ENCODE peak calls at places on chromosomes 6 and 20, in ten cellular contexts. One of them, this sample, is unnamed.

GRCh38 chr6:168995526-168996100 is 258.0 kb downstream of the THBS2 start:
- DNase-seq in HEK293T: no peak
- DNase-seq in stimulated activated CD8-positive, alpha-beta memory T cell treated with anti-CD3 and anti-CD28 coated beads, Interleukin-4, amount 100 ng/mL, for 24 hours: no peak
- DNase-seq in HFFc6: no peak
- DNase-seq in left lung: no peak
- DNase-seq in BE2C: no peak
- DNase-seq in AG10803: no peak
- DNase-seq in IMR-90: no peak
- DNase-seq in GM04503: no peak
- DNase-seq in stimulated activated CD4-positive, alpha-beta T cell treated with anti-CD3 and anti-CD28 coated beads, Interleukin-4, amount 100 ng/mL, for 24 hours: no peak
- DNase-seq in this sample: no peak

GRCh38 chr6:90500458-90500857 is 86.4 kb downstream of the MAP3K7 start:
- DNase-seq in HEK293T: no peak
- DNase-seq in stimulated activated CD8-positive, alpha-beta memory T cell treated with anti-CD3 and anti-CD28 coated beads, Interleukin-4, amount 100 ng/mL, for 24 hours: no peak
- DNase-seq in HFFc6: no peak
- DNase-seq in left lung: no peak
- DNase-seq in BE2C: no peak
- DNase-seq in AG10803: no peak
- DNase-seq in IMR-90: no peak
- DNase-seq in GM04503: no peak
- DNase-seq in stimulated activated CD4-positive, alpha-beta T cell treated with anti-CD3 and anti-CD28 coated beads, Interleukin-4, amount 100 ng/mL, for 24 hours: no peak
- DNase-seq in this sample: no peak

GRCh38 chr6:12909828-12910227 is 193.3 kb downstream of the PHACTR1 start:
- DNase-seq in HEK293T: no peak
- DNase-seq in stimulated activated CD8-positive, alpha-beta memory T cell treated with anti-CD3 and anti-CD28 coated beads, Interleukin-4, amount 100 ng/mL, for 24 hours: no peak
- DNase-seq in HFFc6: no peak
- DNase-seq in left lung: no peak
- DNase-seq in BE2C: no peak
- DNase-seq in AG10803: no peak
- DNase-seq in IMR-90: no peak
- DNase-seq in GM04503: no peak
- DNase-seq in stimulated activated CD4-positive, alpha-beta T cell treated with anti-CD3 and anti-CD28 coated beads, Interleukin-4, amount 100 ng/mL, for 24 hours: no peak
- DNase-seq in this sample: no peak

GRCh38 chr6:53347921-53348435 is 772 bp downstream of the ELOVL5 start:
- DNase-seq in HEK293T: peak
- DNase-seq in stimulated activated CD8-positive, alpha-beta memory T cell treated with anti-CD3 and anti-CD28 coated beads, Interleukin-4, amount 100 ng/mL, for 24 hours: no peak
- DNase-seq in HFFc6: peak
- DNase-seq in left lung: peak
- DNase-seq in BE2C: peak
- DNase-seq in AG10803: peak
- DNase-seq in IMR-90: peak
- DNase-seq in GM04503: no peak
- DNase-seq in stimulated activated CD4-positive, alpha-beta T cell treated with anti-CD3 and anti-CD28 coated beads, Interleukin-4, amount 100 ng/mL, for 24 hours: peak
- DNase-seq in this sample: peak

GRCh38 chr6:33590531-33591198 is 10.6 kb upstream of the BAK1 start:
- DNase-seq in HEK293T: no peak
- DNase-seq in stimulated activated CD8-positive, alpha-beta memory T cell treated with anti-CD3 and anti-CD28 coated beads, Interleukin-4, amount 100 ng/mL, for 24 hours: no peak
- DNase-seq in HFFc6: peak
- DNase-seq in left lung: peak
- DNase-seq in BE2C: no peak
- DNase-seq in AG10803: peak
- DNase-seq in IMR-90: no peak
- DNase-seq in GM04503: no peak
- DNase-seq in stimulated activated CD4-positive, alpha-beta T cell treated with anti-CD3 and anti-CD28 coated beads, Interleukin-4, amount 100 ng/mL, for 24 hours: no peak
- DNase-seq in this sample: peak

GRCh38 chr20:44056010-44056698 is 130.8 kb downstream of the JPH2 start:
- DNase-seq in HEK293T: peak
- DNase-seq in stimulated activated CD8-positive, alpha-beta memory T cell treated with anti-CD3 and anti-CD28 coated beads, Interleukin-4, amount 100 ng/mL, for 24 hours: no peak
- DNase-seq in HFFc6: no peak
- DNase-seq in left lung: peak
- DNase-seq in BE2C: peak
- DNase-seq in AG10803: no peak
- DNase-seq in IMR-90: no peak
- DNase-seq in GM04503: no peak
- DNase-seq in stimulated activated CD4-positive, alpha-beta T cell treated with anti-CD3 and anti-CD28 coated beads, Interleukin-4, amount 100 ng/mL, for 24 hours: peak
- DNase-seq in this sample: peak

GRCh38 chr20:57664476-57664875 is 44.2 kb upstream of the ZBP1 start:
- DNase-seq in HEK293T: no peak
- DNase-seq in stimulated activated CD8-positive, alpha-beta memory T cell treated with anti-CD3 and anti-CD28 coated beads, Interleukin-4, amount 100 ng/mL, for 24 hours: no peak
- DNase-seq in HFFc6: no peak
- DNase-seq in left lung: no peak
- DNase-seq in BE2C: peak
- DNase-seq in AG10803: no peak
- DNase-seq in IMR-90: no peak
- DNase-seq in GM04503: no peak
- DNase-seq in stimulated activated CD4-positive, alpha-beta T cell treated with anti-CD3 and anti-CD28 coated beads, Interleukin-4, amount 100 ng/mL, for 24 hours: no peak
- DNase-seq in this sample: no peak

GRCh38 chr20:10673176-10673830 is 496 bp downstream of the JAG1 start:
- DNase-seq in HEK293T: peak
- DNase-seq in stimulated activated CD8-positive, alpha-beta memory T cell treated with anti-CD3 and anti-CD28 coated beads, Interleukin-4, amount 100 ng/mL, for 24 hours: no peak
- DNase-seq in HFFc6: peak
- DNase-seq in left lung: peak
- DNase-seq in BE2C: peak
- DNase-seq in AG10803: peak
- DNase-seq in IMR-90: no peak
- DNase-seq in GM04503: no peak
- DNase-seq in stimulated activated CD4-positive, alpha-beta T cell treated with anti-CD3 and anti-CD28 coated beads, Interleukin-4, amount 100 ng/mL, for 24 hours: no peak
- DNase-seq in this sample: no peak

GRCh38 chr6:82740066-82740465 is 325.6 kb downstream of the UBE3D start:
- DNase-seq in HEK293T: no peak
- DNase-seq in stimulated activated CD8-positive, alpha-beta memory T cell treated with anti-CD3 and anti-CD28 coated beads, Interleukin-4, amount 100 ng/mL, for 24 hours: no peak
- DNase-seq in HFFc6: no peak
- DNase-seq in left lung: no peak
- DNase-seq in BE2C: no peak
- DNase-seq in AG10803: no peak
- DNase-seq in IMR-90: no peak
- DNase-seq in GM04503: no peak
- DNase-seq in stimulated activated CD4-positive, alpha-beta T cell treated with anti-CD3 and anti-CD28 coated beads, Interleukin-4, amount 100 ng/mL, for 24 hours: no peak
- DNase-seq in this sample: no peak

GRCh38 chr6:155439376-155439775 is 16.3 kb downstream of the NOX3 start:
- DNase-seq in HEK293T: no peak
- DNase-seq in stimulated activated CD8-positive, alpha-beta memory T cell treated with anti-CD3 and anti-CD28 coated beads, Interleukin-4, amount 100 ng/mL, for 24 hours: no peak
- DNase-seq in HFFc6: no peak
- DNase-seq in left lung: no peak
- DNase-seq in BE2C: no peak
- DNase-seq in AG10803: no peak
- DNase-seq in IMR-90: no peak
- DNase-seq in GM04503: no peak
- DNase-seq in stimulated activated CD4-positive, alpha-beta T cell treated with anti-CD3 and anti-CD28 coated beads, Interleukin-4, amount 100 ng/mL, for 24 hours: no peak
- DNase-seq in this sample: no peak

GRCh38 chr6:113825776-113826175 is 31.4 kb upstream of the MARCKS start:
- DNase-seq in HEK293T: no peak
- DNase-seq in stimulated activated CD8-positive, alpha-beta memory T cell treated with anti-CD3 and anti-CD28 coated beads, Interleukin-4, amount 100 ng/mL, for 24 hours: no peak
- DNase-seq in HFFc6: peak
- DNase-seq in left lung: peak
- DNase-seq in BE2C: peak
- DNase-seq in AG10803: peak
- DNase-seq in IMR-90: peak
- DNase-seq in GM04503: peak
- DNase-seq in stimulated activated CD4-positive, alpha-beta T cell treated with anti-CD3 and anti-CD28 coated beads, Interleukin-4, amount 100 ng/mL, for 24 hours: no peak
- DNase-seq in this sample: peak

GRCh38 chr6:160120087-160120486 is 1.5 kb upstream of the SLC22A1 start:
- DNase-seq in HEK293T: no peak
- DNase-seq in stimulated activated CD8-positive, alpha-beta memory T cell treated with anti-CD3 and anti-CD28 coated beads, Interleukin-4, amount 100 ng/mL, for 24 hours: no peak
- DNase-seq in HFFc6: no peak
- DNase-seq in left lung: no peak
- DNase-seq in BE2C: no peak
- DNase-seq in AG10803: no peak
- DNase-seq in IMR-90: no peak
- DNase-seq in GM04503: no peak
- DNase-seq in stimulated activated CD4-positive, alpha-beta T cell treated with anti-CD3 and anti-CD28 coated beads, Interleukin-4, amount 100 ng/mL, for 24 hours: no peak
- DNase-seq in this sample: no peak

GRCh38 chr6:154165488-154165887 is 126.4 kb downstream of the OPRM1 start:
- DNase-seq in HEK293T: no peak
- DNase-seq in stimulated activated CD8-positive, alpha-beta memory T cell treated with anti-CD3 and anti-CD28 coated beads, Interleukin-4, amount 100 ng/mL, for 24 hours: no peak
- DNase-seq in HFFc6: no peak
- DNase-seq in left lung: no peak
- DNase-seq in BE2C: no peak
- DNase-seq in AG10803: no peak
- DNase-seq in IMR-90: no peak
- DNase-seq in GM04503: no peak
- DNase-seq in stimulated activated CD4-positive, alpha-beta T cell treated with anti-CD3 and anti-CD28 coated beads, Interleukin-4, amount 100 ng/mL, for 24 hours: no peak
- DNase-seq in this sample: no peak

GRCh38 chr6:52285174-52286068 is 879 bp upstream of the MCM3 start:
- DNase-seq in HEK293T: peak
- DNase-seq in stimulated activated CD8-positive, alpha-beta memory T cell treated with anti-CD3 and anti-CD28 coated beads, Interleukin-4, amount 100 ng/mL, for 24 hours: no peak
- DNase-seq in HFFc6: peak
- DNase-seq in left lung: no peak
- DNase-seq in BE2C: no peak
- DNase-seq in AG10803: peak
- DNase-seq in IMR-90: peak
- DNase-seq in GM04503: no peak
- DNase-seq in stimulated activated CD4-positive, alpha-beta T cell treated with anti-CD3 and anti-CD28 coated beads, Interleukin-4, amount 100 ng/mL, for 24 hours: no peak
- DNase-seq in this sample: no peak

GRCh38 chr20:10519361-10520048 is 84.4 kb downstream of the SLX4IP start:
- DNase-seq in HEK293T: no peak
- DNase-seq in stimulated activated CD8-positive, alpha-beta memory T cell treated with anti-CD3 and anti-CD28 coated beads, Interleukin-4, amount 100 ng/mL, for 24 hours: no peak
- DNase-seq in HFFc6: peak
- DNase-seq in left lung: no peak
- DNase-seq in BE2C: no peak
- DNase-seq in AG10803: peak
- DNase-seq in IMR-90: peak
- DNase-seq in GM04503: no peak
- DNase-seq in stimulated activated CD4-positive, alpha-beta T cell treated with anti-CD3 and anti-CD28 coated beads, Interleukin-4, amount 100 ng/mL, for 24 hours: no peak
- DNase-seq in this sample: no peak

GRCh38 chr20:37940161-37940560 is 37.2 kb downstream of the VSTM2L start:
- DNase-seq in HEK293T: no peak
- DNase-seq in stimulated activated CD8-positive, alpha-beta memory T cell treated with anti-CD3 and anti-CD28 coated beads, Interleukin-4, amount 100 ng/mL, for 24 hours: no peak
- DNase-seq in HFFc6: no peak
- DNase-seq in left lung: no peak
- DNase-seq in BE2C: no peak
- DNase-seq in AG10803: no peak
- DNase-seq in IMR-90: no peak
- DNase-seq in GM04503: no peak
- DNase-seq in stimulated activated CD4-positive, alpha-beta T cell treated with anti-CD3 and anti-CD28 coated beads, Interleukin-4, amount 100 ng/mL, for 24 hours: no peak
- DNase-seq in this sample: no peak

GRCh38 chr20:46582648-46583047 is 32.2 kb upstream of the OCSTAMP start:
- DNase-seq in HEK293T: no peak
- DNase-seq in stimulated activated CD8-positive, alpha-beta memory T cell treated with anti-CD3 and anti-CD28 coated beads, Interleukin-4, amount 100 ng/mL, for 24 hours: no peak
- DNase-seq in HFFc6: no peak
- DNase-seq in left lung: no peak
- DNase-seq in BE2C: no peak
- DNase-seq in AG10803: no peak
- DNase-seq in IMR-90: no peak
- DNase-seq in GM04503: no peak
- DNase-seq in stimulated activated CD4-positive, alpha-beta T cell treated with anti-CD3 and anti-CD28 coated beads, Interleukin-4, amount 100 ng/mL, for 24 hours: no peak
- DNase-seq in this sample: no peak

GRCh38 chr6:107116328-107116892 is 1.1 kb upstream of the BEND3 start:
- DNase-seq in HEK293T: no peak
- DNase-seq in stimulated activated CD8-positive, alpha-beta memory T cell treated with anti-CD3 and anti-CD28 coated beads, Interleukin-4, amount 100 ng/mL, for 24 hours: no peak
- DNase-seq in HFFc6: no peak
- DNase-seq in left lung: no peak
- DNase-seq in BE2C: peak
- DNase-seq in AG10803: no peak
- DNase-seq in IMR-90: no peak
- DNase-seq in GM04503: no peak
- DNase-seq in stimulated activated CD4-positive, alpha-beta T cell treated with anti-CD3 and anti-CD28 coated beads, Interleukin-4, amount 100 ng/mL, for 24 hours: peak
- DNase-seq in this sample: no peak

GRCh38 chr6:40778186-40778585 is 191.0 kb upstream of the LRFN2 start:
- DNase-seq in HEK293T: no peak
- DNase-seq in stimulated activated CD8-positive, alpha-beta memory T cell treated with anti-CD3 and anti-CD28 coated beads, Interleukin-4, amount 100 ng/mL, for 24 hours: no peak
- DNase-seq in HFFc6: peak
- DNase-seq in left lung: no peak
- DNase-seq in BE2C: no peak
- DNase-seq in AG10803: no peak
- DNase-seq in IMR-90: peak
- DNase-seq in GM04503: no peak
- DNase-seq in stimulated activated CD4-positive, alpha-beta T cell treated with anti-CD3 and anti-CD28 coated beads, Interleukin-4, amount 100 ng/mL, for 24 hours: no peak
- DNase-seq in this sample: no peak

GRCh38 chr6:41937881-41938574 is 3.6 kb downstream of the CCND3 start:
- DNase-seq in HEK293T: no peak
- DNase-seq in stimulated activated CD8-positive, alpha-beta memory T cell treated with anti-CD3 and anti-CD28 coated beads, Interleukin-4, amount 100 ng/mL, for 24 hours: no peak
- DNase-seq in HFFc6: no peak
- DNase-seq in left lung: no peak
- DNase-seq in BE2C: no peak
- DNase-seq in AG10803: no peak
- DNase-seq in IMR-90: no peak
- DNase-seq in GM04503: no peak
- DNase-seq in stimulated activated CD4-positive, alpha-beta T cell treated with anti-CD3 and anti-CD28 coated beads, Interleukin-4, amount 100 ng/mL, for 24 hours: peak
- DNase-seq in this sample: no peak

GRCh38 chr20:62445553-62446340 is 18.4 kb upstream of the RBBP8NL start:
- DNase-seq in HEK293T: no peak
- DNase-seq in stimulated activated CD8-positive, alpha-beta memory T cell treated with anti-CD3 and anti-CD28 coated beads, Interleukin-4, amount 100 ng/mL, for 24 hours: no peak
- DNase-seq in HFFc6: no peak
- DNase-seq in left lung: no peak
- DNase-seq in BE2C: no peak
- DNase-seq in AG10803: no peak
- DNase-seq in IMR-90: no peak
- DNase-seq in GM04503: no peak
- DNase-seq in stimulated activated CD4-positive, alpha-beta T cell treated with anti-CD3 and anti-CD28 coated beads, Interleukin-4, amount 100 ng/mL, for 24 hours: no peak
- DNase-seq in this sample: no peak

GRCh38 chr6:163327936-163328335 is 86.6 kb upstream of the QKI start:
- DNase-seq in HEK293T: no peak
- DNase-seq in stimulated activated CD8-positive, alpha-beta memory T cell treated with anti-CD3 and anti-CD28 coated beads, Interleukin-4, amount 100 ng/mL, for 24 hours: no peak
- DNase-seq in HFFc6: no peak
- DNase-seq in left lung: no peak
- DNase-seq in BE2C: peak
- DNase-seq in AG10803: peak
- DNase-seq in IMR-90: no peak
- DNase-seq in GM04503: no peak
- DNase-seq in stimulated activated CD4-positive, alpha-beta T cell treated with anti-CD3 and anti-CD28 coated beads, Interleukin-4, amount 100 ng/mL, for 24 hours: no peak
- DNase-seq in this sample: no peak

GRCh38 chr6:80154160-80154559 is 47.7 kb downstream of the BCKDHB start:
- DNase-seq in HEK293T: no peak
- DNase-seq in stimulated activated CD8-positive, alpha-beta memory T cell treated with anti-CD3 and anti-CD28 coated beads, Interleukin-4, amount 100 ng/mL, for 24 hours: no peak
- DNase-seq in HFFc6: no peak
- DNase-seq in left lung: no peak
- DNase-seq in BE2C: no peak
- DNase-seq in AG10803: no peak
- DNase-seq in IMR-90: no peak
- DNase-seq in GM04503: no peak
- DNase-seq in stimulated activated CD4-positive, alpha-beta T cell treated with anti-CD3 and anti-CD28 coated beads, Interleukin-4, amount 100 ng/mL, for 24 hours: no peak
- DNase-seq in this sample: no peak

GRCh38 chr6:145836170-145836569 is 21.6 kb upstream of the FBXO30 start:
- DNase-seq in HEK293T: no peak
- DNase-seq in stimulated activated CD8-positive, alpha-beta memory T cell treated with anti-CD3 and anti-CD28 coated beads, Interleukin-4, amount 100 ng/mL, for 24 hours: no peak
- DNase-seq in HFFc6: peak
- DNase-seq in left lung: no peak
- DNase-seq in BE2C: no peak
- DNase-seq in AG10803: peak
- DNase-seq in IMR-90: peak
- DNase-seq in GM04503: no peak
- DNase-seq in stimulated activated CD4-positive, alpha-beta T cell treated with anti-CD3 and anti-CD28 coated beads, Interleukin-4, amount 100 ng/mL, for 24 hours: no peak
- DNase-seq in this sample: no peak

GRCh38 chr6:40819182-40819834 is 219.7 kb downstream of the UNC5CL start:
- DNase-seq in HEK293T: no peak
- DNase-seq in stimulated activated CD8-positive, alpha-beta memory T cell treated with anti-CD3 and anti-CD28 coated beads, Interleukin-4, amount 100 ng/mL, for 24 hours: no peak
- DNase-seq in HFFc6: no peak
- DNase-seq in left lung: peak
- DNase-seq in BE2C: no peak
- DNase-seq in AG10803: peak
- DNase-seq in IMR-90: no peak
- DNase-seq in GM04503: no peak
- DNase-seq in stimulated activated CD4-positive, alpha-beta T cell treated with anti-CD3 and anti-CD28 coated beads, Interleukin-4, amount 100 ng/mL, for 24 hours: no peak
- DNase-seq in this sample: no peak

GRCh38 chr6:88538130-88538706 is 372.1 kb upstream of the CNR1 start:
- DNase-seq in HEK293T: peak
- DNase-seq in stimulated activated CD8-positive, alpha-beta memory T cell treated with anti-CD3 and anti-CD28 coated beads, Interleukin-4, amount 100 ng/mL, for 24 hours: no peak
- DNase-seq in HFFc6: no peak
- DNase-seq in left lung: no peak
- DNase-seq in BE2C: no peak
- DNase-seq in AG10803: no peak
- DNase-seq in IMR-90: no peak
- DNase-seq in GM04503: no peak
- DNase-seq in stimulated activated CD4-positive, alpha-beta T cell treated with anti-CD3 and anti-CD28 coated beads, Interleukin-4, amount 100 ng/mL, for 24 hours: no peak
- DNase-seq in this sample: no peak